ENCODE peak calls at places on chromosome 9, in five cellular contexts. One of them, this sample, is unnamed.

GRCh38 chr9:37908698-37909186 is 4.8 kb upstream of the SLC25A51 start:
- DNase-seq in GM23338: no peak
- DNase-seq in type B pancreatic cell: no peak
- DNase-seq in B cell: no peak
- DNase-seq in germinal center: no peak
- DNase-seq in this sample: peak; percentile 73

GRCh38 chr9:104808030-104808614 is 44.2 kb downstream of the NIPSNAP3B start:
- DNase-seq in GM23338: peak; percentile 71
- DNase-seq in type B pancreatic cell: no peak
- DNase-seq in B cell: peak; percentile 13
- DNase-seq in germinal center: no peak
- DNase-seq in this sample: no peak

GRCh38 chr9:135801070-135801469 is 99.1 kb downstream of the KCNT1 start:
- DNase-seq in GM23338: no peak
- DNase-seq in type B pancreatic cell: no peak
- DNase-seq in B cell: no peak
- DNase-seq in germinal center: no peak
- DNase-seq in this sample: no peak

GRCh38 chr9:131019387-131020239 is 10.6 kb downstream of the LAMC3 start:
- DNase-seq in GM23338: no peak
- DNase-seq in type B pancreatic cell: no peak
- DNase-seq in B cell: no peak
- DNase-seq in germinal center: no peak
- DNase-seq in this sample: peak; percentile 87

GRCh38 chr9:88005146-88005750 is 30.9 kb upstream of the CDK20 start:
- DNase-seq in GM23338: no peak
- DNase-seq in type B pancreatic cell: no peak
- DNase-seq in B cell: no peak
- DNase-seq in germinal center: no peak
- DNase-seq in this sample: peak; percentile 30

GRCh38 chr9:12876872-12877271 is 102.1 kb downstream of the LURAP1L start:
- DNase-seq in GM23338: no peak
- DNase-seq in type B pancreatic cell: no peak
- DNase-seq in B cell: no peak
- DNase-seq in germinal center: no peak
- DNase-seq in this sample: peak; percentile 30

GRCh38 chr9:38254151-38254550 is 138.4 kb upstream of the ALDH1B1 start:
- DNase-seq in GM23338: no peak
- DNase-seq in type B pancreatic cell: peak; percentile 29
- DNase-seq in B cell: no peak
- DNase-seq in germinal center: no peak
- DNase-seq in this sample: no peak

GRCh38 chr9:33044162-33044673 is 19.1 kb downstream of the DNAJA1 start:
- DNase-seq in GM23338: peak; percentile 89
- DNase-seq in type B pancreatic cell: peak; percentile 79
- DNase-seq in B cell: peak; percentile 88
- DNase-seq in germinal center: peak; percentile 85
- DNase-seq in this sample: peak; percentile 94

GRCh38 chr9:137479892-137480685 is 21.0 kb upstream of the NSMF start:
- DNase-seq in GM23338: peak; percentile 40
- DNase-seq in type B pancreatic cell: no peak
- DNase-seq in B cell: no peak
- DNase-seq in germinal center: no peak
- DNase-seq in this sample: no peak

GRCh38 chr9:79256691-79257213 is 315.0 kb upstream of the TLE4 start:
- DNase-seq in GM23338: peak; percentile 26
- DNase-seq in type B pancreatic cell: no peak
- DNase-seq in B cell: no peak
- DNase-seq in germinal center: no peak
- DNase-seq in this sample: peak; percentile 43

GRCh38 chr9:122837266-122837850 is 9.0 kb upstream of the PDCL start:
- DNase-seq in GM23338: no peak
- DNase-seq in type B pancreatic cell: no peak
- DNase-seq in B cell: no peak
- DNase-seq in germinal center: no peak
- DNase-seq in this sample: no peak

GRCh38 chr9:135747311-135747710 is 45.3 kb downstream of the KCNT1 start:
- DNase-seq in GM23338: no peak
- DNase-seq in type B pancreatic cell: no peak
- DNase-seq in B cell: no peak
- DNase-seq in germinal center: no peak
- DNase-seq in this sample: no peak

GRCh38 chr9:1050125-1050895 is at the start of gene DMRT2:
- DNase-seq in GM23338: peak; percentile 98
- DNase-seq in type B pancreatic cell: peak; percentile 93
- DNase-seq in B cell: no peak
- DNase-seq in germinal center: peak; percentile 87
- DNase-seq in this sample: peak; percentile 20

GRCh38 chr9:106797299-106797698 is 65.7 kb upstream of the ZNF462 start:
- DNase-seq in GM23338: no peak
- DNase-seq in type B pancreatic cell: no peak
- DNase-seq in B cell: no peak
- DNase-seq in germinal center: no peak
- DNase-seq in this sample: peak; percentile 24

GRCh38 chr9:26746357-26747072 is 146.1 kb downstream of the CAAP1 start:
- DNase-seq in GM23338: peak; percentile 89
- DNase-seq in type B pancreatic cell: no peak
- DNase-seq in B cell: no peak
- DNase-seq in germinal center: no peak
- DNase-seq in this sample: peak; percentile 41

GRCh38 chr9:137550958-137551655 is 572 bp upstream of the MRPL41 start:
- DNase-seq in GM23338: peak; percentile 93
- DNase-seq in type B pancreatic cell: no peak
- DNase-seq in B cell: no peak
- DNase-seq in germinal center: no peak
- DNase-seq in this sample: peak; percentile 70

GRCh38 chr9:134027561-134027960 is 2.3 kb downstream of the BRD3OS start:
- DNase-seq in GM23338: no peak
- DNase-seq in type B pancreatic cell: no peak
- DNase-seq in B cell: no peak
- DNase-seq in germinal center: no peak
- DNase-seq in this sample: no peak

GRCh38 chr9:107894572-107895261 is 405.1 kb upstream of the KLF4 start:
- DNase-seq in GM23338: peak; percentile 12
- DNase-seq in type B pancreatic cell: no peak
- DNase-seq in B cell: no peak
- DNase-seq in germinal center: no peak
- DNase-seq in this sample: peak; percentile 97

GRCh38 chr9:77456829-77457437 is 191.2 kb downstream of the GNA14 start:
- DNase-seq in GM23338: peak; percentile 92
- DNase-seq in type B pancreatic cell: peak; percentile 80
- DNase-seq in B cell: peak; percentile 78
- DNase-seq in germinal center: peak; percentile 63
- DNase-seq in this sample: peak; percentile 87

GRCh38 chr9:17750285-17750684 is 171.4 kb downstream of the SH3GL2 start:
- DNase-seq in GM23338: no peak
- DNase-seq in type B pancreatic cell: no peak
- DNase-seq in B cell: no peak
- DNase-seq in germinal center: no peak
- DNase-seq in this sample: no peak

GRCh38 chr9:99823392-99824377 is 2.0 kb downstream of the NR4A3 start:
- DNase-seq in GM23338: peak; percentile 50
- DNase-seq in type B pancreatic cell: peak; percentile 71
- DNase-seq in B cell: peak; percentile 79
- DNase-seq in germinal center: peak; percentile 44
- DNase-seq in this sample: peak; percentile 50

GRCh38 chr9:11356101-11356500 is 743.3 kb upstream of the PTPRD start:
- DNase-seq in GM23338: no peak
- DNase-seq in type B pancreatic cell: no peak
- DNase-seq in B cell: no peak
- DNase-seq in germinal center: no peak
- DNase-seq in this sample: no peak

GRCh38 chr9:97895695-97896332 is 26.5 kb downstream of the TRMO start:
- DNase-seq in GM23338: peak; percentile 83
- DNase-seq in type B pancreatic cell: no peak
- DNase-seq in B cell: no peak
- DNase-seq in germinal center: no peak
- DNase-seq in this sample: no peak

GRCh38 chr9:135990468-135991429 is 29.6 kb upstream of the UBAC1 start:
- DNase-seq in GM23338: peak; percentile 96
- DNase-seq in type B pancreatic cell: no peak
- DNase-seq in B cell: peak; percentile 84
- DNase-seq in germinal center: peak; percentile 58
- DNase-seq in this sample: peak; percentile 80

GRCh38 chr9:99572529-99572928 is 249.2 kb upstream of the NR4A3 start:
- DNase-seq in GM23338: no peak
- DNase-seq in type B pancreatic cell: no peak
- DNase-seq in B cell: no peak
- DNase-seq in germinal center: no peak
- DNase-seq in this sample: no peak

GRCh38 chr9:89425921-89426388 is 72.0 kb downstream of the SEMA4D start:
- DNase-seq in GM23338: no peak
- DNase-seq in type B pancreatic cell: no peak
- DNase-seq in B cell: no peak
- DNase-seq in germinal center: no peak
- DNase-seq in this sample: no peak

GRCh38 chr9:37920471-37921167 is 16.7 kb upstream of the SLC25A51 start:
- DNase-seq in GM23338: peak; percentile 61
- DNase-seq in type B pancreatic cell: no peak
- DNase-seq in B cell: no peak
- DNase-seq in germinal center: peak; percentile 38
- DNase-seq in this sample: no peak

GRCh38 chr9:5582835-5583195 is 46.1 kb upstream of the RIC1 start:
- DNase-seq in GM23338: no peak
- DNase-seq in type B pancreatic cell: no peak
- DNase-seq in B cell: peak; percentile 74
- DNase-seq in germinal center: peak; percentile 49
- DNase-seq in this sample: peak; percentile 77

GRCh38 chr9:97640290-97640689 is 6.7 kb downstream of the NCBP1 start:
- DNase-seq in GM23338: no peak
- DNase-seq in type B pancreatic cell: no peak
- DNase-seq in B cell: no peak
- DNase-seq in germinal center: no peak
- DNase-seq in this sample: no peak

GRCh38 chr9:91659529-91660294 is 236.1 kb upstream of the NFIL3 start:
- DNase-seq in GM23338: peak; percentile 61
- DNase-seq in type B pancreatic cell: no peak
- DNase-seq in B cell: no peak
- DNase-seq in germinal center: no peak
- DNase-seq in this sample: peak; percentile 41

GRCh38 chr9:136013524-136014034 is 52.4 kb upstream of the UBAC1 start:
- DNase-seq in GM23338: no peak
- DNase-seq in type B pancreatic cell: no peak
- DNase-seq in B cell: no peak
- DNase-seq in germinal center: no peak
- DNase-seq in this sample: no peak

GRCh38 chr9:123375725-123376132 is 19.7 kb downstream of the CRB2 start:
- DNase-seq in GM23338: no peak
- DNase-seq in type B pancreatic cell: no peak
- DNase-seq in B cell: no peak
- DNase-seq in germinal center: no peak
- DNase-seq in this sample: peak; percentile 92

GRCh38 chr9:122179054-122179689 is 19.5 kb downstream of the MORN5 start:
- DNase-seq in GM23338: no peak
- DNase-seq in type B pancreatic cell: no peak
- DNase-seq in B cell: no peak
- DNase-seq in germinal center: no peak
- DNase-seq in this sample: no peak

GRCh38 chr9:136691316-136692189 is 4.3 kb upstream of the AGPAT2 start:
- DNase-seq in GM23338: no peak
- DNase-seq in type B pancreatic cell: no peak
- DNase-seq in B cell: no peak
- DNase-seq in germinal center: no peak
- DNase-seq in this sample: no peak